ENCODE peak calls at places on chromosomes 12 and 14, in seven cellular contexts. W is H9, J is neuronal stem cell, R is IMR-90, H is H1, G is mesenchymal stem cell, E is trophoblast cell. O is an unnamed sample.

GRCh38 chr14:77059276-77059934 is 30.9 kb upstream of the IRF2BPL start:
- DNase-seq in W (peak), J (no peak), R (peak), H (no peak), G (peak), E (peak), O (peak)

GRCh38 chr12:11749943-11750690 is 100.6 kb downstream of the ETV6 start:
- DNase-seq in W (no peak), J (no peak), R (no peak), H (no peak), G (no peak), E (no peak), O (no peak)

GRCh38 chr12:101891462-101891971 is 14.1 kb downstream of the DRAM1 start:
- DNase-seq in W (no peak), J (no peak), R (peak), H (no peak), G (peak), E (no peak), O (no peak)

GRCh38 chr12:130053641-130054040 is 108.6 kb upstream of the FZD10 start:
- DNase-seq in W (peak), J (peak), R (no peak), H (no peak), G (no peak), E (no peak), O (peak)

GRCh38 chr12:104280703-104281458 is 22.7 kb upstream of the EID3 start:
- DNase-seq in W (no peak), J (no peak), R (peak), H (no peak), G (peak), E (peak), O (no peak)

GRCh38 chr14:103126873-103127304 is 3.6 kb downstream of the TNFAIP2 start:
- DNase-seq in W (peak), J (peak), R (no peak), H (no peak), G (no peak), E (peak), O (peak)

GRCh38 chr14:58763210-58763609 is 125.4 kb downstream of the DACT1 start:
- DNase-seq in W (no peak), J (no peak), R (no peak), H (no peak), G (peak), E (no peak), O (peak)

GRCh38 chr12:84772281-84772680 is 140.3 kb downstream of the SLC6A15 start:
- DNase-seq in W (no peak), J (no peak), R (peak), H (no peak), G (no peak), E (no peak), O (no peak)

GRCh38 chr12:93033948-93034347 is 104.9 kb upstream of the EEA1 start:
- DNase-seq in W (no peak), J (no peak), R (no peak), H (no peak), G (no peak), E (no peak), O (no peak)

GRCh38 chr14:104361921-104362681 is 217.5 kb upstream of the C14orf180 start:
- DNase-seq in W (peak), J (no peak), R (no peak), H (no peak), G (no peak), E (no peak), O (no peak)

GRCh38 chr12:40515041-40515825 is 177.0 kb upstream of the CNTN1 start:
- DNase-seq in W (no peak), J (no peak), R (no peak), H (no peak), G (no peak), E (no peak), O (no peak)

GRCh38 chr14:104885973-104886689 is 21.1 kb downstream of the CEP170B start:
- DNase-seq in W (no peak), J (no peak), R (no peak), H (no peak), G (no peak), E (no peak), O (no peak)

GRCh38 chr12:6226002-6226700 is 26.0 kb downstream of the CD9 start:
- DNase-seq in W (no peak), J (no peak), R (peak), H (no peak), G (no peak), E (no peak), O (no peak)

GRCh38 chr12:108063192-108063591 is 65.9 kb upstream of the WSCD2 start:
- DNase-seq in W (no peak), J (peak), R (no peak), H (no peak), G (no peak), E (no peak), O (peak)

GRCh38 chr12:83893101-83893500 is 1019.5 kb downstream of the SLC6A15 start:
- DNase-seq in W (no peak), J (no peak), R (no peak), H (no peak), G (no peak), E (no peak), O (no peak)

GRCh38 chr14:52111583-52111982 is 42.7 kb upstream of the NID2 start:
- DNase-seq in W (no peak), J (no peak), R (peak), H (no peak), G (peak), E (peak), O (no peak)

GRCh38 chr12:127810026-127810425 is 456.9 kb upstream of the TMEM132C start:
- DNase-seq in W (no peak), J (no peak), R (no peak), H (no peak), G (peak), E (no peak), O (peak)

GRCh38 chr12:104673294-104674062 is 216.7 kb downstream of the CHST11 start:
- DNase-seq in W (no peak), J (no peak), R (no peak), H (no peak), G (peak), E (no peak), O (no peak)

GRCh38 chr14:81408595-81408994 is 8.5 kb upstream of the STON2 start:
- DNase-seq in W (no peak), J (no peak), R (no peak), H (no peak), G (no peak), E (peak), O (no peak)

GRCh38 chr12:118544569-118544968 is 168.2 kb downstream of the SUDS3 start:
- DNase-seq in W (peak), J (no peak), R (peak), H (no peak), G (peak), E (peak), O (peak)

GRCh38 chr14:56949828-56950227 is 139.5 kb upstream of the OTX2 start:
- DNase-seq in W (no peak), J (no peak), R (no peak), H (no peak), G (no peak), E (no peak), O (no peak)

GRCh38 chr12:20188930-20189653 is 179.2 kb upstream of the PDE3A start:
- DNase-seq in W (no peak), J (no peak), R (no peak), H (no peak), G (peak), E (no peak), O (peak)

GRCh38 chr12:96520767-96521166 is 31.4 kb downstream of the CFAP54 start:
- DNase-seq in W (no peak), J (no peak), R (peak), H (no peak), G (peak), E (no peak), O (no peak)

GRCh38 chr14:54697806-54698205 is 130.9 kb downstream of the SAMD4A start:
- DNase-seq in W (no peak), J (no peak), R (no peak), H (no peak), G (no peak), E (no peak), O (peak)

GRCh38 chr12:112973712-112974305 is 4.5 kb upstream of the OAS2 start:
- DNase-seq in W (no peak), J (no peak), R (no peak), H (no peak), G (no peak), E (no peak), O (no peak)

GRCh38 chr12:121331268-121331667 is 20.9 kb downstream of the ANAPC5 start:
- DNase-seq in W (no peak), J (no peak), R (no peak), H (no peak), G (no peak), E (no peak), O (no peak)

GRCh38 chr12:126469211-126469610 is 1404.0 kb downstream of the AACS start:
- DNase-seq in W (no peak), J (no peak), R (no peak), H (no peak), G (no peak), E (no peak), O (no peak)

GRCh38 chr14:43147480-43147879 is 1359.6 kb downstream of the FSCB start:
- DNase-seq in W (no peak), J (no peak), R (peak), H (no peak), G (no peak), E (no peak), O (no peak)

GRCh38 chr14:37594916-37595808 is at the start of the genes FOXA1 and TTC6:
- DNase-seq in W (peak), J (peak), R (peak), H (no peak), G (peak), E (no peak), O (peak)

GRCh38 chr14:92613008-92613658 is 99.6 kb downstream of the RIN3 start:
- DNase-seq in W (peak), J (peak), R (no peak), H (peak), G (no peak), E (peak), O (peak)

GRCh38 chr14:93520053-93520607 is 89.4 kb downstream of the UNC79 start:
- DNase-seq in W (no peak), J (no peak), R (no peak), H (no peak), G (no peak), E (no peak), O (peak)

GRCh38 chr12:49961111-49961922 is at the start of gene AQP5:
- DNase-seq in W (no peak), J (no peak), R (no peak), H (no peak), G (no peak), E (no peak), O (no peak)

GRCh38 chr14:54794148-54794547 is 108.5 kb downstream of the GCH1 start:
- DNase-seq in W (no peak), J (no peak), R (no peak), H (no peak), G (no peak), E (no peak), O (no peak)

GRCh38 chr14:32657081-32657480 is 281.6 kb upstream of the NPAS3 start:
- DNase-seq in W (no peak), J (no peak), R (peak), H (no peak), G (peak), E (peak), O (peak)

GRCh38 chr12:30823140-30823669 is 68.5 kb upstream of the CAPRIN2 start:
- DNase-seq in W (no peak), J (peak), R (no peak), H (no peak), G (peak), E (no peak), O (peak)

GRCh38 chr14:50773632-50774541 is 57.1 kb downstream of the NIN start:
- DNase-seq in W (peak), J (peak), R (peak), H (peak), G (peak), E (peak), O (peak)

GRCh38 chr12:84150226-84150625 is 762.4 kb downstream of the SLC6A15 start:
- DNase-seq in W (no peak), J (no peak), R (no peak), H (no peak), G (no peak), E (no peak), O (no peak)

GRCh38 chr14:39680777-39681176 is 248.5 kb upstream of the FBXO33 start:
- DNase-seq in W (no peak), J (no peak), R (no peak), H (no peak), G (no peak), E (no peak), O (no peak)

GRCh38 chr14:37992489-37992888 is 215.2 kb upstream of the SSTR1 start:
- DNase-seq in W (no peak), J (no peak), R (no peak), H (no peak), G (no peak), E (no peak), O (no peak)

GRCh38 chr14:73227812-73228781 is 9.2 kb upstream of the PAPLN start:
- DNase-seq in W (peak), J (no peak), R (peak), H (no peak), G (peak), E (peak), O (peak)

DNA sequence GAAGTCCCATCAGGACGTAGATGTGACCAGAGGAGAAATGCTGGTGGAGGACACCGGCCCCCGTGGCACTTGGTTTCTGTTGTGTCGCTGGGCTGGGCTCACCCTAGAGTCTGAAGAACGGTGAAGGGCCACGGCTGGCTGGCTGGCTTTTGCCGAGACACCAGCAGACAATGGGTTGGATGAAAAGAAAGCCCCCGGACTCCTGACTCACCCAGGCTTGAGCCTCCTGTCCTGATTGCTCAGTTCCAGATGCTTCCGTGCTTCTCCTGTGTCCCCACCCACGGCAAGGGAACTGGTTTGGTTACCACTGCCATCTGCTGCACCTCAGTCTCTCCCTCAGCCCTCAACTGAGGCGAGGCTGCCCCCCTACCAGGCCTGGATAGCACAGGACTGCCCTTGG is 10.4 kb upstream of the ENDOU start:
- DNase-seq in W (no peak), J (no peak), R (no peak), H (no peak), G (no peak), E (no peak), O (no peak)
- H4K8ac ChIP-seq in W (no peak), J (no peak), R (no peak), H (peak), G (no peak), E (no peak), O (no peak)

DNA sequence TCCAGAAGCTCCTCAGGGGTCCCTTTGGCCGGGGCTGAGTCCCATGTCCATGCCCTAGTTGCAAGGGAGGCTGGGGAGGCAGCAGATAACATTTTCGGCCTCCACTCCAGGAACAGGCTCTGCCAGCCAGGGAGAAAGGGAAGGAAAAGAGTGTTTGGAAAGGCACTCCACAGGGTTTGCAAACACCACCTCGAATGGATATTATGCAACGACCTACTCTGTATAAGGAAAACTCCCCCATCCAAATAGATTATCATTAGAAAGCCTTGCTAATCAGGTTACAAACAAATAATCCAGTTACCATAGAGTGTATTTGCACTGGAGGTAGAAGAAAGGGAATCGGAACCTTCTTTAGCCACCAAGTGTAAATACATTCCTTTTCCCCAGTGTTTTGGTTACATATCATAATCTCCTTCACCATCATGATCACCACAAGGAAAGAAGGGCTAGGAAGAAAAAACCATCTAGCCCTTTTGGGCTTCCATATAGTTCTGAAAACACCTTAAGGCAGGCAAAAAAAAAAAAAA is 40.4 kb downstream of the TMCC3 start:
- DNase-seq in W (no peak), J (no peak), R (no peak), H (no peak), G (no peak), E (no peak), O (no peak)
- H3K23ac ChIP-seq in W (no peak), J (no peak), R (no peak), H (no peak), G (no peak), E (no peak), O (no peak)

GRCh38 chr14:22646570-22647254 is 2.6 kb upstream of the OR6J1 start:
- DNase-seq in W (no peak), J (no peak), R (peak), H (no peak), G (peak), E (no peak), O (no peak)
- H4K8ac ChIP-seq in W (no peak), J (no peak), R (no peak), H (no peak), G (no peak), E (no peak), O (no peak)

DNA sequence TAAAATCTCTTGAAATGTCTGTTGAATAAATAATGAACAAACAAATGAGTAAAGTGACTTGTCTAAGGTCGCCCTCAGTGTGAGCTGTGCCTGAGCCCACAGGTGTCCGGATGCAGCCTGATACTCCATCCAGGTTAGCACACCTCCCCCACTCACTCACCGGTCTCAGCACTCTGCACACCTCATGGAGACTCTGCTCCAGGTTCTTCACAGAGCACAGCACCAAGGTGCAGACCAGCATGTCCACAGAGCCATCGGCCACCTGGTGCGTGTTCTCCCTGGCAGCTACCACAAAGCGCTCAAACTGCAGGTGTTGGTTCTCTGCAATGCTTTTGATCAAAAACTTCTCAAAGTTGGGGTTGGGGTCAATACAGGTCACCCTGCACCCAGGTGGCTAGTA is 4.1 kb upstream of the KRT7 start:
- DNase-seq in W (no peak), J (no peak), R (no peak), H (no peak), G (no peak), E (peak), O (no peak)
- H3K23ac ChIP-seq in W (no peak), J (no peak), R (no peak), H (no peak), G (no peak), E (no peak), O (no peak)

GRCh38 chr14:36510874-36511273 is 9.2 kb downstream of the NKX2-1 start:
- DNase-seq in W (no peak), J (no peak), R (no peak), H (no peak), G (no peak), E (no peak), O (no peak)

GRCh38 chr14:36508418-36509051 is 11.5 kb downstream of the NKX2-1 start:
- DNase-seq in W (peak), J (no peak), R (no peak), H (no peak), G (no peak), E (no peak), O (peak)

GRCh38 chr14:36510078-36510799 is 9.8 kb downstream of the NKX2-1 start:
- DNase-seq in W (peak), J (no peak), R (no peak), H (no peak), G (no peak), E (no peak), O (peak)

GRCh38 chr14:36507847-36508417 is 12.1 kb downstream of the NKX2-1 start:
- DNase-seq in W (no peak), J (no peak), R (no peak), H (no peak), G (no peak), E (no peak), O (no peak)

GRCh38 chr14:36509056-36509917 is 10.7 kb downstream of the NKX2-1 start:
- DNase-seq in W (no peak), J (no peak), R (no peak), H (no peak), G (no peak), E (no peak), O (peak)
- H4K8ac ChIP-seq in W (no peak), J (no peak), R (no peak), H (no peak), G (no peak), E (no peak), O (no peak)

DNA sequence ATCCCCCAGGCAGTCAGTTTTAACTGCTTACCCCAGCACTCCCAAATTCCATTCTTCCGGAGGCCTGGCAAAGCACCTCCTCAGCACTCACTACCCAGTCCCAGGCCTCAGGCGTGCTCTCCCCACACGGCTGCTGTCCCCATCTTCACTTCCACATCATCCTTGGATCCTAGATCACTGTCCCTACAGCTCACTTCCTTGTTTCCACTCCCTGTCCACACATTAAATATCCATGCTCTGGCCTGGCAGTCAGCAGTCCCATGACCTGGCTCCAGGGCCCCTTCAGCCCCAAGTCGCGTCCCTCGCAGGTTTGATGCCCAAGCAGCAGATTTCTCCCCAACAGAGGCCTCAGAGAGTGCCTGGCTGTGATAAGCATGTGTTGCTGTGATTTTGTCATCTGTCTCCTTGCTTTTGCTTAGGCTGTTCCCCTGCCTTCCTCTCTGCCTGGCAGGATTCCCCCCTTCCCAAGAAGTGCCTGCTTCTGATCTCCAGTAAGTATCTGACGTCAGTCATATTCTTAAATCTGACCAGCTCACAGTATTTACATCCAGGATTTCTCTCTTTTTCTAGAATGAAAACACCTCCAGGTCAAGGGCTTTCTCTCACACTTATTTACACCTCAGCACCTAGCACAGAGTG is 241.7 kb downstream of the ZFP36L1 start:
- DNase-seq in W (no peak), J (no peak), R (no peak), H (no peak), G (peak), E (no peak), O (no peak)
- H3K23ac ChIP-seq in W (no peak), J (no peak), R (peak), H (no peak), G (no peak), E (no peak), O (no peak)

DNA sequence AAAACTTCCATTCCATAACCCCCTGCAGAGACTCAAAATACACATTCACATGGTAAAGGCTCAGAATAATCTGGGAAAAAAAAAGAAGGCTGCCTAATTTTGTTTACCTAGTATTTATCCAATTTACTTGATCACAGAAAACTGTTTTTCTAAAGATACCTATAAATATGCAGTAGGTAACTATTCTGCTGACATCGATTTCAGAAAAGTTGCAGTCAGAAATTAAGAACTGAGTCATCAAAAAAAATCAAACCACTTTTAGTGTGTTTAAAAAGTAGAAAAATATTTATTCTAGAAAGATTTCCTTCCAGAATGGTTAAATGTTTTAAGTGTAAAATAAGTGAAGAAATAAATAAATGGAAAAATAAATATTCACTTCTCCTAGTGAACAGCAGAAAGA is 254.5 kb upstream of the CAND1 start:
- DNase-seq in W (no peak), J (no peak), R (no peak), H (no peak), G (no peak), E (no peak), O (no peak)
- H4K8ac ChIP-seq in W (no peak), J (no peak), R (no peak), H (no peak), G (no peak), E (no peak), O (no peak)